ENCODE peak calls at places on chromosomes 7 and 10, in ten cellular contexts. L is heart right ventricle; A is CD4-positive, CD25-positive, alpha-beta regulatory T cell; W is left ventricle myocardium inferior; Z is MM.1S; B is CD8-positive, alpha-beta T cell; T is CD8-positive, alpha-beta memory T cell; K is fibroblast of lung; I is SK-N-SH; V is neuronal stem cell. O is an unnamed sample. For H3K9me3 and H3K4me1, the result is how much of the 10 kb centered on the place peaks cover.

GRCh38 chr7:3430588-3430987 is 129.5 kb downstream of the SDK1 start:
- DNase-seq in L (no peak), A (no peak), W (no peak), Z (no peak), B (no peak), T (no peak), K (no peak), I (no peak), V (peak), O (no peak)

GRCh38 chr7:131689662-131690234 is 133.3 kb upstream of the PODXL start:
- DNase-seq in L (no peak), A (no peak), W (no peak), Z (no peak), B (no peak), T (no peak), K (no peak), I (no peak), V (no peak), O (no peak)

GRCh38 chr7:5450549-5451327 is 27.1 kb upstream of the TNRC18 start:
- DNase-seq in L (peak), A (no peak), W (peak), Z (peak), B (peak), T (peak), K (peak), I (peak), V (peak), O (peak)

GRCh38 chr7:42198296-42198695 is 38.7 kb downstream of the GLI3 start:
- DNase-seq in L (no peak), A (no peak), W (no peak), Z (no peak), B (no peak), T (no peak), K (peak), I (no peak), V (no peak), O (no peak)

GRCh38 chr10:11608159-11608966 is 3.1 kb downstream of the USP6NL start:
- DNase-seq in L (no peak), A (no peak), W (no peak), Z (no peak), B (no peak), T (no peak), K (no peak), I (no peak), V (no peak), O (no peak)

GRCh38 chr10:22251751-22252285 is 34.0 kb upstream of the EBLN1 start:
- DNase-seq in L (peak), A (peak), W (peak), Z (peak), B (peak), T (peak), K (peak), I (peak), V (peak), O (peak)

GRCh38 chr10:60141916-60142559 is 235.7 kb upstream of the CCDC6 start:
- DNase-seq in L (no peak), A (no peak), W (no peak), Z (no peak), B (no peak), T (no peak), K (no peak), I (no peak), V (no peak), O (no peak)

GRCh38 chr10:60353519-60354258 is 36.0 kb downstream of the ANK3 start:
- DNase-seq in L (peak), A (no peak), W (peak), Z (no peak), B (no peak), T (no peak), K (peak), I (no peak), V (no peak), O (no peak)

GRCh38 chr7:156002362-156003001 is 190.2 kb upstream of the SHH start:
- DNase-seq in L (no peak), A (no peak), W (no peak), Z (no peak), B (no peak), T (no peak), K (no peak), I (no peak), V (no peak), O (no peak)

GRCh38 chr10:100130786-100131185 is 49.1 kb upstream of the CPN1 start:
- DNase-seq in L (no peak), A (no peak), W (no peak), Z (no peak), B (no peak), T (no peak), K (no peak), I (no peak), V (no peak), O (no peak)

GRCh38 chr7:3552499-3552898 is 251.4 kb downstream of the SDK1 start:
- DNase-seq in L (no peak), A (no peak), W (no peak), Z (no peak), B (no peak), T (no peak), K (peak), I (no peak), V (no peak), O (no peak)

GRCh38 chr7:91373401-91373800 is 109.2 kb downstream of the FZD1 start:
- DNase-seq in L (no peak), A (no peak), W (no peak), Z (no peak), B (no peak), T (no peak), K (no peak), I (no peak), V (no peak), O (no peak)

GRCh38 chr10:43398939-43399871 is 9.8 kb downstream of the HNRNPF start:
- DNase-seq in L (no peak), A (peak), W (no peak), Z (no peak), B (no peak), T (no peak), K (peak), I (no peak), V (no peak), O (no peak)

GRCh38 chr10:114869500-114869899 is 47.9 kb downstream of the FHIP2A start:
- DNase-seq in L (no peak), A (no peak), W (no peak), Z (no peak), B (no peak), T (no peak), K (peak), I (no peak), V (no peak), O (no peak)
- H3K4me3 ChIP-seq in L (no peak), A (no peak), W (no peak), Z (no peak), B (no peak), T (no peak), K (no peak), I (no peak), V (no peak), O (no peak)

GRCh38 chr7:157567666-157568065 is 230.9 kb downstream of the DNAJB6 start:
- DNase-seq in L (no peak), A (no peak), W (no peak), Z (no peak), B (no peak), T (no peak), K (no peak), I (no peak), V (no peak), O (no peak)

GRCh38 chr7:157565981-157566630 is 229.3 kb downstream of the DNAJB6 start:
- DNase-seq in L (no peak), A (no peak), W (no peak), Z (no peak), B (no peak), T (no peak), K (no peak), I (no peak), V (peak), O (no peak)

GRCh38 chr7:157564518-157565177 is 227.8 kb downstream of the DNAJB6 start:
- DNase-seq in L (no peak), A (no peak), W (no peak), Z (no peak), B (no peak), T (no peak), K (peak), I (no peak), V (no peak), O (no peak)

GRCh38 chr7:157566631-157567006 is 229.8 kb downstream of the DNAJB6 start:
- DNase-seq in L (no peak), A (no peak), W (no peak), Z (no peak), B (no peak), T (no peak), K (no peak), I (no peak), V (no peak), O (no peak)

DNA sequence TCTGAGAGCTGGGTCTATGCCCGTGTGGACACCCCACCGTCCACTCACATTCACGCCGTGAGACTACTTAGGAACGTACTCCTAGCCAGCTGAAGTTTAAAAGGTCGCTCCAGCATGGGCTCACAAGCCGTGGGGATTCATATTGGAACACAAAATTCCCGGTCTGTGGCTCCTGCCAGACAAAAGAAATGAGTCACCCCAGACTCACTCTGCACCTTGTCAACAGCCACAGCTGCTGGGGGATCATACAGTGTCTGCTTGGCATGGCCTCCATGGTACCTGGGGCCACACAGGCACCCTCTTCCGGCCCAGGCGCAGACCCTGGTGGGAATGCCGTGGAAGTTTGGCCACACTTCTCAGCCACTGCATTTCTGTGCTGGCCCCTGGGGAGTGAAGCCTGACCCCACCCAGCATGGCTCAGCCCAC is 228.4 kb downstream of the DNAJB6 start:
- DNase-seq in L (no peak), A (no peak), W (no peak), Z (no peak), B (no peak), T (no peak), K (peak), I (no peak), V (no peak), O (no peak)
- H3K9me3 ChIP-seq in L (under half), A (under half), W (under half), Z (under half), B (under half), T (under half), K (under half), I (under half), V (under half), O (under half)

DNA sequence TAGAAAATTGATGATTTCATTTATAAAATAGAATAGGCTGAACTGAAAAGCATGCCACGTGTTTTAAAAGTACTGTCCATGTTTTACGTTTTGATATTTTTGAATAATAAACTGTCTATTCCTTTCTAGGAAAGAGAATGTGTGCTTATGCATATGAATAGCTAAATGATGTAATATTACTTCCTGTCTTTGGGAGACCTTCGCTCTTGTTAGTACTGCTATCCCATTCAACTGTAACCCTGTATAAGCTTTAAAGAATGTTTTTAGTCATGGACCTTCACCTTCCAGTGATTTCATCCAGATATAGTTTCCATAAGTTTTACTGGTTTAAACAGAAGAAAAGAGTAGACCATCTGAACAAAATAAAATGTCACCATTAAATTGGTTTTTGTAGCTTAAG is 274.4 kb upstream of the SEMA3A start:
- DNase-seq in L (no peak), A (no peak), W (no peak), Z (no peak), B (no peak), T (no peak), K (peak), I (no peak), V (no peak), O (no peak)
- H3K4me1 ChIP-seq in L (under half), A (under half), W (under half), Z (under half), B (under half), T (under half), K (under half), I (under half), V (under half), O (under half)

GRCh38 chr10:26438534-26439269 is 561 bp downstream of the APBB1IP start:
- DNase-seq in L (no peak), A (peak), W (peak), Z (no peak), B (peak), T (peak), K (peak), I (peak), V (no peak), O (peak)

GRCh38 chr10:26441491-26442214 is 3.5 kb downstream of the APBB1IP start:
- DNase-seq in L (no peak), A (peak), W (no peak), Z (no peak), B (no peak), T (no peak), K (peak), I (no peak), V (no peak), O (peak)

GRCh38 chr10:26440091-26440445 is 1.9 kb downstream of the APBB1IP start:
- DNase-seq in L (no peak), A (no peak), W (no peak), Z (no peak), B (no peak), T (no peak), K (no peak), I (no peak), V (no peak), O (no peak)

GRCh38 chr10:26437637-26438461 is at the start of gene APBB1IP:
- DNase-seq in L (peak), A (peak), W (peak), Z (peak), B (peak), T (peak), K (peak), I (no peak), V (no peak), O (peak)

GRCh38 chr10:26439436-26440090 is 1.4 kb downstream of the APBB1IP start:
- DNase-seq in L (no peak), A (peak), W (no peak), Z (no peak), B (no peak), T (no peak), K (no peak), I (no peak), V (no peak), O (no peak)
- H3K4me3 ChIP-seq in L (peak), A (peak), W (peak), Z (peak), B (peak), T (peak), K (no peak), I (no peak), V (no peak), O (peak)

GRCh38 chr7:154777908-154778307 is 225.0 kb downstream of the PAXIP1 start:
- DNase-seq in L (no peak), A (no peak), W (no peak), Z (no peak), B (no peak), T (no peak), K (no peak), I (no peak), V (no peak), O (no peak)
- H3K9me3 ChIP-seq in L (under half), A (under half), W (under half), Z (under half), B (under half), T (under half), K (under half), I (under half), V (under half), O (under half)

GRCh38 chr7:118046086-118046485 is 137.9 kb upstream of the LSM8 start:
- DNase-seq in L (no peak), A (no peak), W (no peak), Z (no peak), B (no peak), T (no peak), K (no peak), I (no peak), V (no peak), O (no peak)
- H3K4me1 ChIP-seq in L (under half), A (under half), W (under half), Z (under half), B (under half), T (under half), K (under half), I (under half), V (under half), O (under half)

GRCh38 chr7:135328053-135328452 is 94.4 kb downstream of the STRA8 start:
- DNase-seq in L (no peak), A (no peak), W (no peak), Z (no peak), B (no peak), T (no peak), K (no peak), I (no peak), V (no peak), O (no peak)
- H3K4me3 ChIP-seq in L (no peak), A (no peak), W (no peak), Z (no peak), B (no peak), T (no peak), K (no peak), I (no peak), V (no peak), O (no peak)

GRCh38 chr7:29346574-29346973 is 152.0 kb downstream of the CHN2 start:
- DNase-seq in L (no peak), A (no peak), W (no peak), Z (no peak), B (no peak), T (no peak), K (no peak), I (no peak), V (no peak), O (no peak)

GRCh38 chr7:29352041-29352440 is 157.5 kb downstream of the CHN2 start:
- DNase-seq in L (no peak), A (no peak), W (no peak), Z (no peak), B (no peak), T (no peak), K (no peak), I (no peak), V (no peak), O (no peak)

GRCh38 chr7:29350351-29350750 is 155.8 kb downstream of the CHN2 start:
- DNase-seq in L (no peak), A (no peak), W (no peak), Z (no peak), B (no peak), T (no peak), K (peak), I (no peak), V (no peak), O (no peak)

GRCh38 chr7:29345590-29345989 is 151.0 kb downstream of the CHN2 start:
- DNase-seq in L (peak), A (no peak), W (peak), Z (peak), B (peak), T (no peak), K (peak), I (peak), V (peak), O (no peak)

DNA sequence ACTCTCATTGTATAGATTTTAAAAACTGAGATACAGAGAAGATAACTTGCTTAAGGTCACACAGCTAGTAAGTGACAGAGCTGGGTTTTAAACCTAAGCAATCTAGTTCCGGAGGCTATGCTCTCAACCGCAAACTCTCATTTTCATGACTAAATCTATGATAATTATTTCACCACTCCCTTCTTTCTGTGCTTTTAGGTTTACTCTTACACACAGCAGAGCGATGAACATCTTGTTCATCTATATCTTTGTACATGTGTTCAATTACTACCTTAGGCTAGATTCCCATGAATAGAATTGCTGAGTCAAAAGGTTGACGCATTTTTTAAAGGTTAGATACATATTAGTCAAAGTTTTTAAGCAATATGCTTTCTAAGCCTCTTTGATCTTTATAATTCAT is 154.8 kb downstream of the CHN2 start:
- DNase-seq in L (no peak), A (no peak), W (no peak), Z (no peak), B (no peak), T (no peak), K (no peak), I (no peak), V (no peak), O (no peak)
- H3K9me3 ChIP-seq in L (under half), A (under half), W (under half), Z (under half), B (under half), T (under half), K (under half), I (under half), V (under half), O (under half)

DNA sequence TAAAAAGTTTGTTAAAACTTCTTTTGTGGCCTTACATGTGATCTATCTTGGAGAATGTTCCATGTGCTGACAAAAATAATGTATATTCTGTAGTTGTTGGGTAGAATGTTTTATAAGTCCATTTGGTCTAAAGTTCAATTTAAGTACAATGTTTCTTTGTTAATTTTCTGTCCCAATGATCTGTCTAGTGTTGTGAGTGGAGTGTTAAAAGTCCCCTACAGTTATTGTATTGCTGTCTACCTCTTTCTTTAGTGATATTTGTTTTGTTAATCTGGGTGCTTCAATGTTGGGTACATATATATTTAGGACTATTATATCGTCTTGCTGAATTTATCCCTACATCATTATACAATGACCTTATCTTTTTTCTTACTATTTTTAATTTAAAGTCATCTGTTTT is 6.9 kb downstream of the TMEM140 start:
- DNase-seq in L (no peak), A (no peak), W (no peak), Z (no peak), B (no peak), T (no peak), K (no peak), I (no peak), V (no peak), O (no peak)
- H3K4me1 ChIP-seq in L (half or more), A (under half), W (half or more), Z (under half), B (under half), T (under half), K (under half), I (under half), V (under half), O (under half)

GRCh38 chr7:117014673-117015133 is 61.4 kb downstream of the ST7 start:
- DNase-seq in L (peak), A (peak), W (peak), Z (no peak), B (no peak), T (no peak), K (peak), I (peak), V (no peak), O (no peak)
- H3K4me3 ChIP-seq in L (peak), A (peak), W (peak), Z (no peak), B (no peak), T (no peak), K (peak), I (peak), V (no peak), O (no peak)

O was measured in CD4-positive, alpha-beta memory T cell.